ENCODE peak calls at places on chromosomes 11 and 22, in five cellular contexts. K is HCT116, I is SK-N-SH, N is K562, G is HepG2. Z is an unnamed sample.

GRCh38 chr11:60899021-60899936 is 7.1 kb downstream of the PRPF19 start:
- DNase-seq in N (peak), K (peak), I (peak), G (peak), Z (peak)

GRCh38 chr22:32836286-32836859 is 34.9 kb downstream of the TIMP3 start:
- DNase-seq in N (peak), K (no peak), I (peak), G (peak), Z (no peak)

GRCh38 chr11:64081663-64082442 is 46.1 kb downstream of the FLRT1 start:
- DNase-seq in K (no peak), I (no peak), G (no peak), N (no peak), Z (no peak)

GRCh38 chr11:95832763-95833162 is 42.5 kb downstream of the CEP57 start:
- DNase-seq in K (no peak), N (no peak), G (no peak), I (no peak), Z (no peak)

GRCh38 chr11:122516686-122517085 is 138.8 kb upstream of the UBASH3B start:
- DNase-seq in G (no peak), N (no peak), I (peak), K (no peak), Z (no peak)

GRCh38 chr11:100550910-100551309 is 136.2 kb upstream of the ARHGAP42 start:
- DNase-seq in N (no peak), I (no peak), K (no peak), G (no peak), Z (no peak)

GRCh38 chr22:45444168-45444567 is 30.7 kb downstream of the RIBC2 start:
- DNase-seq in I (no peak), K (no peak), N (no peak), G (no peak), Z (no peak)

GRCh38 chr11:335779-336665 is 15.4 kb upstream of the IFITM3 start:
- DNase-seq in N (peak), G (no peak), I (no peak), K (no peak), Z (no peak)

GRCh38 chr11:8792636-8793035 is 110.0 kb downstream of the RPL27A start:
- DNase-seq in K (no peak), I (no peak), G (no peak), N (no peak), Z (no peak)

GRCh38 chr11:29634248-29634647 is 382.6 kb downstream of the KCNA4 start:
- DNase-seq in I (no peak), K (no peak), N (no peak), G (no peak), Z (no peak)

GRCh38 chr11:106276859-106277436 is 199.5 kb downstream of the AASDHPPT start:
- DNase-seq in K (no peak), N (no peak), I (peak), G (no peak), Z (no peak)

GRCh38 chr11:113874096-113874919 is 1.1 kb downstream of the USP28 start:
- DNase-seq in N (no peak), G (no peak), I (no peak), K (no peak), Z (no peak)

GRCh38 chr11:8693555-8693954 is 11.0 kb downstream of the RPL27A start:
- DNase-seq in G (no peak), I (no peak), K (no peak), N (no peak), Z (no peak)

GRCh38 chr11:77063861-77064260 is 2.9 kb upstream of the CAPN5 start:
- DNase-seq in I (no peak), G (no peak), K (no peak), N (no peak), Z (no peak)

GRCh38 chr11:125933030-125933813 is 12.6 kb upstream of the VSIG10L2 start:
- DNase-seq in G (no peak), K (no peak), N (peak), I (no peak), Z (no peak)

GRCh38 chr22:50303515-50303847 is 4.0 kb downstream of the PLXNB2 start:
- DNase-seq in G (no peak), I (no peak), K (no peak), N (no peak), Z (no peak)

GRCh38 chr22:41813726-41814410 is 13.4 kb downstream of the CCDC134 start:
- DNase-seq in I (no peak), N (no peak), K (no peak), G (no peak), Z (no peak)

GRCh38 chr22:45477366-45478107 is 25.1 kb upstream of the FBLN1 start:
- DNase-seq in N (no peak), K (no peak), G (no peak), I (no peak), Z (no peak)

GRCh38 chr22:44775862-44776261 is 23.5 kb downstream of the ARHGAP8 start:
- DNase-seq in I (no peak), G (no peak), K (no peak), N (no peak), Z (no peak)

GRCh38 chr11:47212938-47213337 is 1.8 kb upstream of the DDB2 start:
- DNase-seq in K (no peak), N (no peak), I (no peak), G (no peak), Z (peak)

GRCh38 chr22:26170112-26170492 is 840 bp downstream of the SEZ6L start:
- DNase-seq in I (no peak), K (no peak), G (no peak), N (no peak), Z (no peak)

GRCh38 chr11:13486926-13487660 is 8.7 kb downstream of the PTH start:
- DNase-seq in I (no peak), G (peak), N (peak), K (no peak), Z (peak)

GRCh38 chr22:40432625-40433024 is 62.2 kb downstream of the SGSM3 start:
- DNase-seq in N (no peak), G (no peak), I (no peak), K (no peak), Z (no peak)

DNA sequence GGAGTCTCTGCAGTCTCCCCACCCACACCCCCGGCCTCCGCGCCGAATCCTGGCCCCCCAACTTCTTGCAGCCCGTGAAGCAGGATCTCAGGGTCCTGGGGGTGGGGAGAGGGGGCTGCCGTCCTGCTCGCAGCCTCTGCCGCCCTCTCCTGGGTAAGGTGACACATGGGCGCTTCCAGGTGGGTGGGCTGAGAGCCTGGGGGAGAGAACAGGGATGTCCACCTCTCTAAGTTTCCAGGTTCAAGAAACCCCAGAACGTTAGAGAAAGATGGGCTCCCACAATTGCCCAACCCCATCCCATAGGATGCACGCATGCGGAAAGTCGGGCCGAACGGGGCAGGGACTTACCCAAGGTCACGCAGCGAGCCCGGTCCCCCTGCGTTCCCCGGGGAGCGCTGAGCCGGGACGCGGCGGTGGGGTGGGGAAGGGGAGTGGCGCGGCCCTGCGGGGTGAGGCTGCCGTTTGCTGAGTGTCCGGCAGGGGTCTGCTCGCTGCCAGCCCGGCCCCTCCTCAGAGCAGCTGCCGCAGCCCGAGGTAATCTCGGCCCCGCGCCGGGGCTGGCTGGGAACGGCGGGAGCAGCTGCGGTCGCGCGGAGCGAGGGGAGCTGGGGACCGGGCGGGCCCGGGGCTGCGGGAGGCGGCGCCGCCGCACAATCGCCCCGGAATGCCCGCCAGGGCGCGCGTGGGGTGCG is 705 bp upstream of the CAPN1 start:
- DNase-seq in I (peak), N (peak), K (peak), G (peak), Z (peak)
- TF ChIP-seq JUND in I (no peak), N (peak), K (no peak), G (no peak), Z (no peak)

DNA sequence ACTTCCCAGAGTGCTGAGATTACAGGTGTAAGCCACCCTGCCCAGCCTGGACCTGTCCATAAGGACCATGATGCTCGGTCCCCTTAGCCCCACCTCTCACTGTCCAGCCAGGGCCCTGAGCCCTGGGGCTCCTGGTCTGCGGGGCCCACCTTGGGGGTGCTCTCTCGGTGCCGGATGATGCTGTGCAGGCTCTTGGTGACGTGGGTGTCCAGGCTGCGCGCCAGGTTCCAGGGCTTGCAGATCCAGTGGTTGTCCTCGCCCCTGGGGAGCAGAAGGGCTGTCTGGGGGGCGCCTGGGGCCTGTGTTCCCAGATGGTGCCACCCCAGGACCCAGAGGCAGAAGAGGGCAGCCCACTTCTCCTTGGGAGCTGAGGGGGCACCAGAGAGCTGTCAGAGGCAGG is 13.4 kb downstream of the TTLL12 start:
- DNase-seq in G (no peak), K (no peak), N (no peak), I (no peak), Z (no peak)
- TF ChIP-seq JUND in G (no peak), K (no peak), N (no peak), I (no peak), Z (no peak)

DNA sequence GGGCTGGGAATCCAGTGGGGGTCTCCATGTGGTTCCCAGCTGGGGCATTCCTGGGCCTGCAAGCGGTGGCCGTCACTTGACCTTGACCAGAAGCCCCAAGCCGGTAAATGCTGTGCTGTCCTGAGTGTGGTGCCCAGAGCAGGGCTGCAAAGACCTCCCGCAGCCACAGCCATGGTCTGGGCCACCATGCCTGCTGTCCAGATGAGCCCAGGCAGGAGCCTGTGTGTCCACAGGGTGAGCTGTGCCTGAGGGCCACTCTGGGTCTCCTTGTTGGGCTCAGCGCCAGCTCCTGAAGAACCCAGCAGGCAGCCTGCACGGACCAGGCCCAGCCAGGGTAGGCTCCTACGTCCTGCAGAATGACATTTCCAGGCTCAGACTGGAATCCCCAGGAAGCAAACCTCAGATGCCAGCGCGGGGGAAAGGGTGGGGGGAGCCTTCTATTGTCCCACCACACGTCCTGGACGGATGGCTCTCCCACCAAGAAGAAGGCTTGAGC is 117.3 kb downstream of the KCNQ1OT1 start:
- DNase-seq in K (no peak), G (no peak), I (peak), N (no peak), Z (no peak)
- TF ChIP-seq JUND in K (no peak), G (no peak), I (no peak), N (no peak), Z (no peak)

GRCh38 chr11:118682372-118682771 is 2.9 kb upstream of the TREH start:
- DNase-seq in K (no peak), I (no peak), G (no peak), N (no peak), Z (no peak)
- TF ChIP-seq JUND in K (no peak), I (no peak), G (no peak), N (no peak), Z (no peak)

DNA sequence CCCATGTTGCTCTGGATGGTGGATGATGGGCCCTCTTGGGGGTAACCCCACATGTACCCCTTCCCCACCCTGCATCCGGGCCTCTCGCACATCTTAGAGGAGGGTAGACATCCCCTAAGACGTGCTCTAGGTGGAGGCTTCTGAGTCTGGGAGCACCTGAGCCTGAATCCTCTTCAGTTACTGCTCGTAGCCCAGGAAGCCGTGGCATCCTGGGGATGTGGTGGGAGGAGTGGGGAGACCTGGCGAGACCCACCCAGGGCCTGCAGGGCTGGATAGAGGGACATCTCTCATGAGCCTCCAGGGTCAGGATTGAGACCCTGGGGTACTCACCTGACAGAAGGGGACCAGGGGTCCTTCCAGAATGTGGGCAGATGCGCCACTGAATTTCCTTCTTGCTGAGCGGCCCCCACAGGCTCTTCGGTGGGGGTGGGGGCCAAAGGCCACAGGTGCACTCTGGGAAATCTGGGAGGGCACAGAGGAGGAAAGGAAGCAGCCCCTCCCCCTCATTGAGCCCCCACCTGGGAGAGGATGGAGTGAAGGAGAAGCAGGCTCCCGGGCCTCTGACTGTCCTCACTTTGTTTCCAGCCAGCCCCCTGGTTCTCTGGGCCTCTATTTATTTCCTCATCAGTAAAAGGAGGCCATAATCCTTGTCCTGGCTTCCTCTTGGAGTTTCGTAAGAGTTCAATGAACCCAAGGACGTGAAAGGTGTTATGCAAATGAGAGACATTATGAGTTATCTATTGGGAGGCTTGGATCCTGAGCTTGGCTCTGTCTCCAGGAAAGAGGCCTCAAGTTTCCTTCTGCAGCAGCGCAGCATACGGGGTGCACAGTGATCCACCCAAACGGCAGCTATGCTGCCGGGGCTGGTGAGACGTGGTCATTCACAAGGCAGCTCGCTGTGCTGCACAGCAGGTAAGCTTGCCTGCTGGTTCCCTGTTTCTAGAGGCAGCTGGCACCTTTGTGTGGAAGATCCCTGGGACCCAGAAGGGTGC is 31.2 kb downstream of the KCNJ4 start:
- DNase-seq in I (no peak), K (no peak), G (peak), N (peak), Z (no peak)
- TF ChIP-seq JUND in I (no peak), K (no peak), G (no peak), N (no peak), Z (no peak)

Z was measured in T47D.